ENCODE peak calls at places on chromosomes 11 and 22, in five cellular contexts. S, M, E, A and V are unnamed samples.

GRCh38 chr11:1888811-1889526 is 2.7 kb downstream of the PRR33 start:
- DNase-seq in A (peak; percentile 42), M (no peak), S (no peak), E (no peak), V (peak; percentile 73)

GRCh38 chr11:88384004-88384677 is 46.6 kb upstream of the CTSC start:
- DNase-seq in A (no peak), S (no peak), E (peak; percentile 51), M (no peak), V (no peak)

GRCh38 chr11:111672949-111673348 is 70.7 kb downstream of the SIK2 start:
- DNase-seq in A (no peak), S (no peak), E (no peak), M (no peak), V (no peak)

GRCh38 chr11:125175166-125175565 is 10.6 kb downstream of the PKNOX2 start:
- DNase-seq in S (no peak), M (no peak), E (no peak), A (no peak), V (no peak)

GRCh38 chr11:83265331-83265730 is 20.8 kb downstream of the CCDC90B start:
- DNase-seq in S (no peak), E (peak; percentile 39), M (no peak), A (no peak), V (no peak)

GRCh38 chr11:10385696-10386095 is 69.4 kb upstream of the AMPD3 start:
- DNase-seq in E (peak; percentile 33), S (no peak), M (no peak), A (peak; percentile 33), V (no peak)

GRCh38 chr11:12182650-12183511 is 72.5 kb downstream of the MICAL2 start:
- DNase-seq in S (peak; percentile 97), A (no peak), M (no peak), E (peak; percentile 96), V (no peak)

GRCh38 chr11:93081694-93082093 is 112.2 kb downstream of the MTNR1B start:
- DNase-seq in M (no peak), A (no peak), E (no peak), S (no peak), V (no peak)

GRCh38 chr11:128776434-128777284 is 82.8 kb downstream of the FLI1 start:
- DNase-seq in S (no peak), M (peak; percentile 21), A (peak; percentile 49), E (no peak), V (peak; percentile 47)

GRCh38 chr22:27223317-27224177 is 566.2 kb downstream of the MIAT start:
- DNase-seq in E (peak; percentile 3), M (no peak), S (peak; percentile 86), A (no peak), V (no peak)

GRCh38 chr11:69352715-69353325 is 58.9 kb downstream of the MYEOV start:
- DNase-seq in S (peak; percentile 84), E (peak; percentile 100), M (no peak), A (peak; percentile 23), V (peak; percentile 37)

GRCh38 chr11:46508360-46508759 is 85.5 kb downstream of the AMBRA1 start:
- DNase-seq in A (no peak), M (no peak), E (no peak), S (no peak), V (no peak)

GRCh38 chr11:13834463-13834862 is 128.1 kb upstream of the SPON1 start:
- DNase-seq in M (no peak), A (no peak), S (no peak), E (no peak), V (no peak)

GRCh38 chr11:26931248-26931631 is 62.7 kb upstream of the FIBIN start:
- DNase-seq in A (no peak), E (no peak), S (peak; percentile 56), M (no peak), V (no peak)

GRCh38 chr22:25696763-25697710 is 45.0 kb upstream of the MYO18B start:
- DNase-seq in S (no peak), E (no peak), A (no peak), M (no peak), V (no peak)

GRCh38 chr22:25081409-25081824 is 118.2 kb upstream of the CRYBB3 start:
- DNase-seq in M (no peak), A (peak; percentile 57), S (no peak), E (no peak), V (peak; percentile 59)

GRCh38 chr11:72406536-72407507 is 27.5 kb downstream of the CLPB start:
- DNase-seq in S (no peak), E (no peak), M (no peak), A (no peak), V (no peak)

GRCh38 chr11:47179655-47179991 is 2.9 kb upstream of the ARFGAP2 start:
- DNase-seq in E (peak; percentile 43), M (no peak), S (no peak), A (peak; percentile 40), V (peak; percentile 42)

GRCh38 chr11:73755670-73756069 is 5.2 kb downstream of the RAB6A start:
- DNase-seq in E (no peak), A (no peak), S (no peak), M (no peak), V (no peak)

GRCh38 chr11:134711563-134711962 is 299.5 kb upstream of the B3GAT1 start:
- DNase-seq in S (no peak), E (no peak), M (no peak), A (no peak), V (no peak)

GRCh38 chr11:117144477-117145392 is 648 bp downstream of the PAFAH1B2 start:
- DNase-seq in M (no peak), E (peak; percentile 81), A (peak; percentile 57), S (no peak), V (peak; percentile 30)

GRCh38 chr11:68549789-68550484 is 89.4 kb downstream of the PPP6R3 start:
- DNase-seq in E (no peak), A (no peak), M (no peak), S (no peak), V (no peak)

GRCh38 chr11:65432686-65433582 is 10.3 kb downstream of the NEAT1 start:
- DNase-seq in S (peak; percentile 35), E (peak; percentile 42), A (no peak), M (no peak), V (no peak)

GRCh38 chr22:25795437-25795836 is 53.4 kb downstream of the MYO18B start:
- DNase-seq in M (no peak), E (no peak), S (no peak), A (no peak), V (no peak)

GRCh38 chr22:31286360-31287255 is 5.7 kb downstream of the PIK3IP1 start:
- DNase-seq in S (no peak), E (no peak), A (no peak), M (no peak), V (peak; percentile 65)

GRCh38 chr11:122439911-122440782 is 215.4 kb upstream of the UBASH3B start:
- DNase-seq in S (no peak), M (no peak), E (no peak), A (no peak), V (no peak)